ENCODE peak calls at places on chromosomes 7 and 10, in seven cellular contexts. A is MM.1S; S is GM23338; F is CD8-positive, alpha-beta T cell; Z is fibroblast of lung; D is cardiac muscle cell; J is uterus. M is an unnamed sample.

GRCh38 chr10:120688928-120689327 is 162.2 kb upstream of the WDR11 start:
- DNase-seq in A (no peak), S (no peak), F (no peak), Z (no peak), D (no peak), J (no peak), M (no peak)

GRCh38 chr10:129867780-129868179 is 96.3 kb downstream of the EBF3 start:
- DNase-seq in A (no peak), S (no peak), F (no peak), Z (no peak), D (no peak), J (no peak), M (no peak)

GRCh38 chr10:128263891-128264688 is 137.9 kb upstream of the MKI67 start:
- DNase-seq in A (peak), S (peak), F (peak), Z (peak), D (peak), J (peak), M (peak)

GRCh38 chr10:124087672-124088634 is 5.4 kb downstream of the CHST15 start:
- DNase-seq in A (peak), S (no peak), F (no peak), Z (no peak), D (no peak), J (no peak), M (no peak)

GRCh38 chr7:129434172-129434845 is at the start of gene STRIP2:
- DNase-seq in A (peak), S (peak), F (peak), Z (peak), D (peak), J (peak), M (peak)

GRCh38 chr10:57964371-57964770 is 303.3 kb downstream of the IPMK start:
- DNase-seq in A (no peak), S (no peak), F (no peak), Z (no peak), D (peak), J (no peak), M (peak)

GRCh38 chr10:36173364-36173763 is 531.3 kb upstream of the FZD8 start:
- DNase-seq in A (no peak), S (no peak), F (no peak), Z (no peak), D (peak), J (no peak), M (no peak)

GRCh38 chr10:88651131-88651541 is 13.1 kb upstream of the LIPF start:
- DNase-seq in A (no peak), S (no peak), F (no peak), Z (peak), D (peak), J (no peak), M (no peak)

GRCh38 chr7:95544174-95544573 is 52.1 kb downstream of the PDK4 start:
- DNase-seq in A (no peak), S (no peak), F (no peak), Z (peak), D (no peak), J (no peak), M (no peak)

GRCh38 chr10:117004238-117004626 is 755 bp downstream of the SHTN1 start:
- DNase-seq in A (no peak), S (no peak), F (no peak), Z (no peak), D (no peak), J (no peak), M (no peak)

GRCh38 chr10:110491346-110491745 is 6.4 kb upstream of the DUSP5 start:
- DNase-seq in A (no peak), S (no peak), F (no peak), Z (no peak), D (no peak), J (no peak), M (no peak)

GRCh38 chr7:32070406-32071360 is at the start of gene PDE1C:
- DNase-seq in A (no peak), S (peak), F (no peak), Z (no peak), D (peak), J (no peak), M (peak)

GRCh38 chr7:75565129-75565528 is 73.0 kb downstream of the SPDYE5 start:
- DNase-seq in A (no peak), S (peak), F (no peak), Z (peak), D (peak), J (peak), M (no peak)

GRCh38 chr7:120091807-120092206 is 181.2 kb upstream of the KCND2 start:
- DNase-seq in A (no peak), S (no peak), F (no peak), Z (no peak), D (no peak), J (no peak), M (no peak)

GRCh38 chr10:133100706-133101463 is 13.2 kb downstream of the ADGRA1 start:
- DNase-seq in A (peak), S (peak), F (no peak), Z (no peak), D (no peak), J (no peak), M (no peak)

GRCh38 chr10:103789771-103790201 is 65.6 kb downstream of the SH3PXD2A start:
- DNase-seq in A (no peak), S (no peak), F (no peak), Z (no peak), D (no peak), J (no peak), M (no peak)

GRCh38 chr10:114071188-114071587 is 27.5 kb downstream of the ADRB1 start:
- DNase-seq in A (no peak), S (no peak), F (no peak), Z (no peak), D (no peak), J (no peak), M (no peak)

GRCh38 chr10:2885956-2886296 is 181.4 kb upstream of the PFKP start:
- DNase-seq in A (no peak), S (no peak), F (no peak), Z (no peak), D (no peak), J (no peak), M (no peak)

GRCh38 chr10:70634011-70634410 is 31.5 kb upstream of the PRF1 start:
- DNase-seq in A (no peak), S (peak), F (no peak), Z (no peak), D (no peak), J (no peak), M (no peak)

GRCh38 chr10:129832582-129833249 is 131.4 kb downstream of the EBF3 start:
- DNase-seq in A (no peak), S (no peak), F (no peak), Z (no peak), D (no peak), J (no peak), M (no peak)

GRCh38 chr10:36026081-36026480 is 384.0 kb upstream of the FZD8 start:
- DNase-seq in A (no peak), S (no peak), F (no peak), Z (no peak), D (no peak), J (no peak), M (no peak)

GRCh38 chr10:116627386-116627933 is 6.7 kb downstream of the PNLIPRP2 start:
- DNase-seq in A (no peak), S (peak), F (no peak), Z (no peak), D (peak), J (no peak), M (no peak)

GRCh38 chr7:49773082-49773938 is at the start of gene VWC2:
- DNase-seq in A (peak), S (peak), F (no peak), Z (no peak), D (no peak), J (no peak), M (peak)

GRCh38 chr7:101162551-101163280 is 2.7 kb downstream of the VGF start:
- DNase-seq in A (no peak), S (peak), F (no peak), Z (peak), D (peak), J (no peak), M (no peak)

GRCh38 chr7:121753965-121754364 is 119.0 kb upstream of the PTPRZ1 start:
- DNase-seq in A (no peak), S (no peak), F (no peak), Z (no peak), D (no peak), J (no peak), M (no peak)

GRCh38 chr10:107497024-107497423 is 332.5 kb upstream of the SORCS1 start:
- DNase-seq in A (no peak), S (no peak), F (no peak), Z (no peak), D (no peak), J (no peak), M (no peak)

GRCh38 chr7:82331234-82331633 is 112.3 kb downstream of the CACNA2D1 start:
- DNase-seq in A (no peak), S (no peak), F (no peak), Z (no peak), D (no peak), J (no peak), M (no peak)

GRCh38 chr7:154794147-154794780 is 208.7 kb downstream of the PAXIP1 start:
- DNase-seq in A (no peak), S (no peak), F (no peak), Z (no peak), D (no peak), J (no peak), M (no peak)

GRCh38 chr7:97013555-97013954 is 8.2 kb downstream of the DLX6 start:
- DNase-seq in A (no peak), S (no peak), F (no peak), Z (no peak), D (no peak), J (no peak), M (no peak)

GRCh38 chr10:63670291-63670898 is 149.2 kb downstream of the REEP3 start:
- DNase-seq in A (no peak), S (peak), F (no peak), Z (no peak), D (peak), J (peak), M (no peak)

GRCh38 chr7:129376076-129376777 is 58.0 kb upstream of the STRIP2 start:
- DNase-seq in A (peak), S (peak), F (peak), Z (peak), D (peak), J (no peak), M (peak)

GRCh38 chr7:22109761-22110160 is 164.1 kb upstream of the CDCA7L start:
- DNase-seq in A (peak), S (peak), F (no peak), Z (peak), D (peak), J (no peak), M (peak)

GRCh38 chr10:23031318-23031717 is 64.1 kb upstream of the MSRB2 start:
- DNase-seq in A (no peak), S (no peak), F (no peak), Z (no peak), D (no peak), J (no peak), M (no peak)

GRCh38 chr10:23034790-23035189 is 60.6 kb upstream of the MSRB2 start:
- DNase-seq in A (no peak), S (no peak), F (no peak), Z (no peak), D (no peak), J (no peak), M (no peak)

GRCh38 chr10:23037561-23037960 is 57.8 kb upstream of the MSRB2 start:
- DNase-seq in A (no peak), S (no peak), F (no peak), Z (no peak), D (peak), J (no peak), M (peak)

GRCh38 chr10:23038172-23038571 is 57.2 kb upstream of the MSRB2 start:
- DNase-seq in A (no peak), S (no peak), F (no peak), Z (no peak), D (no peak), J (no peak), M (no peak)

DNA sequence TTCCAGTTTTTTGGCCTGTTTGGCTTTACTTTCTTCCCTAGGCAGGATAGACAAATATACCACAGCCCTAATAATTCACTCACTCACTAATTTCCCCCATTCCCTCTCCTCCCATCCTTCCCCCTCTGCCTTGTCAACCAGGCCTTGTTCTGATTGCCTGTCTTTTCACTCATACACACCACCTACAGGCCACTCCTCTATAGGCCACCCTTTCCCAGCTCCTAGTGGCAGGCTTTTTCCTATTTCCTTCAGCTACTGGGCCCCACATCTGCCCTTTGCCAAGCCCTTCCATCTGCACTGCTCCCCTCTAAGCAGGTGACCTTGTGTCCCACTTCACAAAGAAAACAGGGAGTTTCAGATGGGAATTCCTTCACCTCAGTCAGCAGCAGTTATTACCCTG is 59.8 kb upstream of the MSRB2 start:
- DNase-seq in A (no peak), S (peak), F (no peak), Z (no peak), D (peak), J (no peak), M (no peak)
- TF ChIP-seq CTCF in A (peak), S (peak), F (no peak), Z (peak), D (peak), J (no peak), M (peak)

DNA sequence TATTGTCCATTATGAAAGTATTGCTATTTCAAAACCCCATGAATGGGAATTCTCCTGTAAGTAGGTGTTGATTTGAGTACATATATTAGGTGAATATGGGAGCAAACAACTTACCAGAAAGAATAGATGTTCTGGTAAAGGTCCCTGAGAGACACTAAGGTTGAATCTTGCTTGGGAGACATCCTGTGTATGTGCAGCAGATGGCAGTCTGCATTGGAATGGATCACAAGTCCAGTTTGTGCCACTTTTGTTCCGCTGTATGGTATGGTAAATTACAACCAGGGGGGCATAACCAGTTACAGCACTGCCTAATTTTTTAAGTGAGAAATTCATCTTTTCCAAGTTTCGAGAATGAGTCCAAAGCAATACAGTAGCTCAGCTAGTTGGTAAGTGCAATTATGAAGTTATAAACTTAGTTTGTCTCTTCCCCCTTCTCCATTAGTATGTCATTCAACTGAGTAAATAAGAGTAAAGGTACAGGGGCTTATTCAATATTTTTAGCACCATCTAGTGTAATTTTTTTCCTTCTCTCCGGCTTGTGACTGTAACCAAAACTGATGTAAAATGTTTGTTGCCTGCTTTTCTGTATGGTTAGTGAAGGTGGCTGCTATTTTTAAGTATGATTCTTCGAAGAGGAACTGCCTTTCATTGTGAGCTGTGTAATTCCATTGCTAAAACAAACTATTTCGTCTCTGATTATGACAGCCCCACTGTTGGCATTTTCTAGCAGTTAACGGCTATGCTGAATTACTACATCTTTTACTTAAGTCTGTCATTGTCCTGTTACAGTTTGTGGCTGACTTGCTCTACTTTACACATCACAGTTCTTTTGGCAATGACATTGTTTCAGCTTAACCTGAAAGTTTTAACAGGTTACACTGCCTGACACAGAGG is 2.8 kb downstream of the MCU start:
- DNase-seq in A (peak), S (no peak), F (no peak), Z (peak), D (peak), J (peak), M (no peak)
- H3K4me3 ChIP-seq in A (no peak), S (no peak), F (no peak), Z (peak), D (no peak), J (no peak), M (no peak)

GRCh38 chr7:36984051-36984492 is 259.8 kb upstream of the AOAH start:
- DNase-seq in A (no peak), S (no peak), F (no peak), Z (no peak), D (no peak), J (no peak), M (no peak)

GRCh38 chr7:36985866-36986402 is 261.6 kb upstream of the AOAH start:
- DNase-seq in A (no peak), S (no peak), F (no peak), Z (no peak), D (no peak), J (no peak), M (peak)

GRCh38 chr7:36986429-36987362 is 262.4 kb upstream of the AOAH start:
- DNase-seq in A (peak), S (peak), F (peak), Z (peak), D (peak), J (peak), M (peak)

GRCh38 chr7:36982749-36983148 is 258.5 kb upstream of the AOAH start:
- DNase-seq in A (no peak), S (no peak), F (no peak), Z (no peak), D (no peak), J (no peak), M (peak)

GRCh38 chr7:36984710-36985308 is 260.5 kb upstream of the AOAH start:
- DNase-seq in A (no peak), S (no peak), F (no peak), Z (no peak), D (no peak), J (no peak), M (no peak)
- H3K27ac ChIP-seq in A (no peak), S (no peak), F (no peak), Z (no peak), D (no peak), J (no peak), M (peak)

GRCh38 chr10:18308600-18308999 is 168.4 kb downstream of the CACNB2 start:
- DNase-seq in A (no peak), S (no peak), F (no peak), Z (peak), D (no peak), J (no peak), M (no peak)

GRCh38 chr10:18313626-18314025 is 173.4 kb downstream of the CACNB2 start:
- DNase-seq in A (no peak), S (no peak), F (no peak), Z (no peak), D (no peak), J (no peak), M (no peak)

GRCh38 chr10:18310761-18311160 is 170.5 kb downstream of the CACNB2 start:
- DNase-seq in A (no peak), S (no peak), F (no peak), Z (no peak), D (no peak), J (no peak), M (no peak)

GRCh38 chr10:18313146-18313542 is 172.9 kb downstream of the CACNB2 start:
- DNase-seq in A (no peak), S (no peak), F (no peak), Z (no peak), D (no peak), J (no peak), M (no peak)

DNA sequence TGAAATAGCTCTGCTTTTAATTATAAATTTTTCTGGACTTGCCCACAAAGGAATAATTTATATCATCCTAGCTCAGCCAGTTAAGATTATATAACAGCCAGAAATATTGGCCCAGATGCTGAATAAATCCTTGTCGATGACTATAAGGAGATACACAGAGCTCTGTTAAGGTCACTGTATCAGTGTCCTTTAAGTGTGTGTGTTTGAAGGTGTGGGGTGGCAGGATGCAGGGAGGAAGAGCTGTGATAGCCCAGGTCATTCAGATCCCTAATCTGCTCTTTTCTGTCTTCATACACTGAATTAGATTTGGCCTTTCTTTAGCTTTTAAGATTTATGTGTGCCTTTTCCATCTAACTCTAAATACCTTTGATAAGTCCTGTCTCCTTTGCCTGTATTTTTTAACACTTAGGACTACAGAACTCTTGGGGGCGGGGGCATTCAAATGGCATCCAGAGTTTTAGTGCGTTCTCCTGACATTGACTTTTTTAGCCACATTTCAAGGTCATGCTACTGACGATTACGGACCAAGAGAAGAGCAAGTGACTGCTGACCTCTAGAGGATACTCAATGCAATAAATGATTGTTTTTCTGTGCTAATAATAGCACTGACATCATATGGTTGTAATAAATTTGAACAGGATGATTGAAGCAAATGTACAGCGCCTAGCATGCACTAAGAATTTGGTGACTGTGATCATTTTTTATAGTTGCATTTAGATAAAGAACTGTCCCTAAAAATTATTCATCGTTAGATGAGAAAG is 172.3 kb downstream of the CACNB2 start:
- DNase-seq in A (peak), S (peak), F (no peak), Z (peak), D (peak), J (no peak), M (no peak)
- TF ChIP-seq CTCF in A (peak), S (peak), F (no peak), Z (peak), D (peak), J (peak), M (peak)

DNA sequence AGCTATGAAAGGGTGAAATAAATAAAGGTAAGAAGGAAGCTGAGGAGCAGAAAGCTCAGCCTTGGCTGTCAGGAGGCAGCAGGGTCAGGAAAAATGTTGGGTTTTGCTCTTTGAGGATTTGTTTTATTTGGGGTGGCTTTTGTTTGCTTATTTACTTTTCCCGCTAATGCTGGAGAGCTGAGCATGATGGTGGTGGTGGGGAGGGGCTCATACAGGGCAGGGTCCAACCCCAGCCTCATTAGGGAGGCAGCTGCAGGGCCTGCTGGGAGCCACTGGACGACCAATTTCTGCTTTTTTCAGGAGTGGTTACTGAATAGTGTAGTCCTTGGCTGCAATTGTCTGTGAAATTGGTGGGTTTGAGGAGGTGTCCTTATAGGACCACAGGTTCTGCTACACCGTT is 36.3 kb downstream of the CCM2 start:
- DNase-seq in A (no peak), S (no peak), F (no peak), Z (no peak), D (no peak), J (no peak), M (no peak)
- H3K4me3 ChIP-seq in A (no peak), S (no peak), F (peak), Z (no peak), D (no peak), J (no peak), M (no peak)